ENCODE peak calls at places on chromosomes 13 and 19, in five cellular contexts. One of them, this sample, is unnamed.

GRCh38 chr13:44068737-44069136 is 189.0 kb downstream of the LACC1 start:
- DNase-seq in neural progenitor cell: no peak
- DNase-seq in brain microvascular endothelial cell: peak; percentile 64
- DNase-seq in breast epithelium: no peak
- DNase-seq in mammary epithelial cell: peak; percentile 73
- DNase-seq in this sample: no peak

GRCh38 chr19:51994048-51994644 is 7.5 kb upstream of the ZNF350 start:
- DNase-seq in neural progenitor cell: no peak
- DNase-seq in brain microvascular endothelial cell: no peak
- DNase-seq in breast epithelium: no peak
- DNase-seq in mammary epithelial cell: no peak
- DNase-seq in this sample: no peak

GRCh38 chr13:93183302-93183701 is 43.3 kb upstream of the GPC6 start:
- DNase-seq in neural progenitor cell: no peak
- DNase-seq in brain microvascular endothelial cell: no peak
- DNase-seq in breast epithelium: no peak
- DNase-seq in mammary epithelial cell: no peak
- DNase-seq in this sample: no peak

GRCh38 chr13:41411536-41411935 is 45.8 kb upstream of the RGCC start:
- DNase-seq in neural progenitor cell: peak; percentile 57
- DNase-seq in brain microvascular endothelial cell: peak; percentile 62
- DNase-seq in breast epithelium: no peak
- DNase-seq in mammary epithelial cell: peak; percentile 42
- DNase-seq in this sample: no peak

GRCh38 chr13:101467415-101467814 is 14.9 kb downstream of the ITGBL1 start:
- DNase-seq in neural progenitor cell: no peak
- DNase-seq in brain microvascular endothelial cell: no peak
- DNase-seq in breast epithelium: no peak
- DNase-seq in mammary epithelial cell: no peak
- DNase-seq in this sample: no peak

GRCh38 chr13:44867825-44868224 is 121.4 kb downstream of the NUFIP1 start:
- DNase-seq in neural progenitor cell: no peak
- DNase-seq in brain microvascular endothelial cell: no peak
- DNase-seq in breast epithelium: no peak
- DNase-seq in mammary epithelial cell: no peak
- DNase-seq in this sample: no peak

GRCh38 chr13:51243832-51244231 is 21.6 kb downstream of the FAM124A start:
- DNase-seq in neural progenitor cell: peak; percentile 33
- DNase-seq in brain microvascular endothelial cell: no peak
- DNase-seq in breast epithelium: no peak
- DNase-seq in mammary epithelial cell: no peak
- DNase-seq in this sample: no peak

GRCh38 chr19:1650627-1651009 is 1.8 kb downstream of the TCF3 start:
- DNase-seq in neural progenitor cell: peak; percentile 66
- DNase-seq in brain microvascular endothelial cell: no peak
- DNase-seq in breast epithelium: no peak
- DNase-seq in mammary epithelial cell: no peak
- DNase-seq in this sample: no peak

GRCh38 chr13:71801781-71802180 is 65.2 kb downstream of the DACH1 start:
- DNase-seq in neural progenitor cell: peak; percentile 61
- DNase-seq in brain microvascular endothelial cell: no peak
- DNase-seq in breast epithelium: no peak
- DNase-seq in mammary epithelial cell: no peak
- DNase-seq in this sample: no peak

GRCh38 chr13:43309301-43309700 is 285.9 kb downstream of the DNAJC15 start:
- DNase-seq in neural progenitor cell: no peak
- DNase-seq in brain microvascular endothelial cell: no peak
- DNase-seq in breast epithelium: no peak
- DNase-seq in mammary epithelial cell: no peak
- DNase-seq in this sample: no peak

GRCh38 chr13:52405767-52406494 is at the start of gene THSD1:
- DNase-seq in neural progenitor cell: peak; percentile 62
- DNase-seq in brain microvascular endothelial cell: no peak
- DNase-seq in breast epithelium: no peak
- DNase-seq in mammary epithelial cell: peak; percentile 53
- DNase-seq in this sample: peak; percentile 20

GRCh38 chr19:29521291-29522075 is 4.3 kb upstream of the VSTM2B start:
- DNase-seq in neural progenitor cell: no peak
- DNase-seq in brain microvascular endothelial cell: no peak
- DNase-seq in breast epithelium: no peak
- DNase-seq in mammary epithelial cell: no peak
- DNase-seq in this sample: no peak

GRCh38 chr13:108618233-108618632 is 11.2 kb upstream of the MYO16 start:
- DNase-seq in neural progenitor cell: no peak
- DNase-seq in brain microvascular endothelial cell: no peak
- DNase-seq in breast epithelium: no peak
- DNase-seq in mammary epithelial cell: no peak
- DNase-seq in this sample: no peak

GRCh38 chr19:14375055-14375581 is 6.1 kb upstream of the ADGRE5 start:
- DNase-seq in neural progenitor cell: no peak
- DNase-seq in brain microvascular endothelial cell: no peak
- DNase-seq in breast epithelium: no peak
- DNase-seq in mammary epithelial cell: no peak
- DNase-seq in this sample: peak; percentile 69

GRCh38 chr19:30459859-30460258 is 87.7 kb downstream of the ZNF536 start:
- DNase-seq in neural progenitor cell: no peak
- DNase-seq in brain microvascular endothelial cell: no peak
- DNase-seq in breast epithelium: no peak
- DNase-seq in mammary epithelial cell: no peak
- DNase-seq in this sample: no peak

GRCh38 chr19:48638831-48639381 is 1.7 kb upstream of the DBP start:
- DNase-seq in neural progenitor cell: no peak
- DNase-seq in brain microvascular endothelial cell: no peak
- DNase-seq in breast epithelium: no peak
- DNase-seq in mammary epithelial cell: no peak
- DNase-seq in this sample: no peak

GRCh38 chr13:95781016-95781415 is 104.1 kb downstream of the DNAJC3 start:
- DNase-seq in neural progenitor cell: no peak
- DNase-seq in brain microvascular endothelial cell: no peak
- DNase-seq in breast epithelium: no peak
- DNase-seq in mammary epithelial cell: no peak
- DNase-seq in this sample: no peak

GRCh38 chr13:51764184-51765141 is 39.5 kb downstream of the DHRS12 start:
- DNase-seq in neural progenitor cell: no peak
- DNase-seq in brain microvascular endothelial cell: peak; percentile 78
- DNase-seq in breast epithelium: no peak
- DNase-seq in mammary epithelial cell: no peak
- DNase-seq in this sample: peak; percentile 73

GRCh38 chr19:39124136-39124764 is 1.3 kb upstream of the PAK4 start:
- DNase-seq in neural progenitor cell: no peak
- DNase-seq in brain microvascular endothelial cell: no peak
- DNase-seq in breast epithelium: no peak
- DNase-seq in mammary epithelial cell: no peak
- DNase-seq in this sample: no peak

GRCh38 chr19:39125554-39126311 is at the start of gene PAK4:
- DNase-seq in neural progenitor cell: peak; percentile 99
- DNase-seq in brain microvascular endothelial cell: peak; percentile 96
- DNase-seq in breast epithelium: peak; percentile 98
- DNase-seq in mammary epithelial cell: peak; percentile 97
- DNase-seq in this sample: peak; percentile 96

GRCh38 chr19:39126312-39126561 is 651 bp downstream of the PAK4 start:
- DNase-seq in neural progenitor cell: no peak
- DNase-seq in brain microvascular endothelial cell: no peak
- DNase-seq in breast epithelium: no peak
- DNase-seq in mammary epithelial cell: no peak
- DNase-seq in this sample: no peak

GRCh38 chr19:39126593-39127187 is 1.1 kb downstream of the PAK4 start:
- DNase-seq in neural progenitor cell: peak; percentile 63
- DNase-seq in brain microvascular endothelial cell: no peak
- DNase-seq in breast epithelium: no peak
- DNase-seq in mammary epithelial cell: peak; percentile 43
- DNase-seq in this sample: no peak

DNA sequence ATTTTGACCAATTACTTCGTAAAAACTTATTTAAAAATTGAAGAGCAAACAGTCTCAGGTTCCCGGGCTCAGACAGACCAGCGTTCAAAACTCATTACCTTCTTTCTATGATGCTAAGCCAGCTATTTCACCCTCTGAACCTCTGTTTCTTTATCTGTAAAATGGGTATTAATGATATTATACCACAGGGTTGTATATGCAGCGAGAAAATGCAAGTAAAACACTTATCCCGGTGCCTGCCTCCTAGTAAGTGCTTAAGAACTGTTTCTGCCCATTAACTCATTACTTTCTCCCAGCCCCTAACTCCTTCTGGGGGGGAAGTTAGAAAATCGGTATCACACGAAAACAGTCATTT is 410 bp upstream of the PAK4 start:
- DNase-seq in neural progenitor cell: no peak
- DNase-seq in brain microvascular endothelial cell: no peak
- DNase-seq in breast epithelium: no peak
- DNase-seq in mammary epithelial cell: no peak
- DNase-seq in this sample: no peak
- H3K4me3 ChIP-seq in neural progenitor cell: peak overlapping the region; percentile 90
- H3K4me3 ChIP-seq in brain microvascular endothelial cell: peak overlapping the region; percentile 82
- H3K4me3 ChIP-seq in breast epithelium: peak overlapping the region; percentile 91
- H3K4me3 ChIP-seq in mammary epithelial cell: peak overlapping the region; percentile 41
- H3K4me3 ChIP-seq in this sample: peak overlapping the region; percentile 86

GRCh38 chr19:47316513-47316912 is 6.9 kb downstream of the C5AR1 start:
- DNase-seq in neural progenitor cell: no peak
- DNase-seq in brain microvascular endothelial cell: no peak
- DNase-seq in breast epithelium: no peak
- DNase-seq in mammary epithelial cell: no peak
- DNase-seq in this sample: no peak

GRCh38 chr19:47310819-47311218 is 1.2 kb downstream of the C5AR1 start:
- DNase-seq in neural progenitor cell: no peak
- DNase-seq in brain microvascular endothelial cell: no peak
- DNase-seq in breast epithelium: no peak
- DNase-seq in mammary epithelial cell: no peak
- DNase-seq in this sample: no peak

GRCh38 chr19:47313754-47314133 is 4.1 kb downstream of the C5AR1 start:
- DNase-seq in neural progenitor cell: no peak
- DNase-seq in brain microvascular endothelial cell: no peak
- DNase-seq in breast epithelium: no peak
- DNase-seq in mammary epithelial cell: no peak
- DNase-seq in this sample: no peak

GRCh38 chr19:47312366-47313006 is 2.8 kb downstream of the C5AR1 start:
- DNase-seq in neural progenitor cell: no peak
- DNase-seq in brain microvascular endothelial cell: no peak
- DNase-seq in breast epithelium: no peak
- DNase-seq in mammary epithelial cell: no peak
- DNase-seq in this sample: no peak

DNA sequence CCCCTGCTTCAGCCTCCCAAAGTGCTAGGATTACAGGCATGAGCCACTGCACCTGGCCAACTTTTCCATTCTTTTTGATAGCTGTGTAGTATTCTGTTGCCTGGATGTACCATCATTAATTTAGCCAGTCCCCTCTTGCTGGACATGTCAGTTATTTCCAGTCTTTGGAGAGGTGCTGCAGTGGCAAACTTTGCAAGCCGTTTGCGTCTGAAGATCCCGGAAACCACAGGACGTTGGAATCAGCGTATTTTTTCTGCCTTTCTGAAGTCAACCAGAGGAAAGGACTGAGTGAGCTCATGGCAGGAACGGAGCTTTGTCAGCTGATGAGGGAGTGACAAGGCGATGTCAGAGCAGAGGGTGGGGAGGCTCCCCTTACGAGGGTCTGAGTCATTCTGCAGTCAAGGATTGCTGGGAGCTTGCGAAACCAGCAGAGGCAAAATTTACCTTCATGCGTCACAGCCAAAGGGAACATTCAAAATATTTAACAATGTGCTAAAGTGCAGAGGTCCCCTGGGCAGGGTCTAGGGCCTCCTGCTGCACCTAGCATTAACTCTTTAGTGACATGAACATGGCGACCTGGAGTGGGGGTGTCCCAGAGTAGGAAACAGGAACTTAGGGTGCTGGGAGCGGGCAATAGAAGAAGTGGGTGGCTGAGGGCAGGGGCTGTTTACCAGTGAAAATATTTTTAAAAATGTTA is 5.6 kb downstream of the C5AR1 start:
- DNase-seq in neural progenitor cell: no peak
- DNase-seq in brain microvascular endothelial cell: peak; percentile 96
- DNase-seq in breast epithelium: no peak
- DNase-seq in mammary epithelial cell: peak; percentile 92
- DNase-seq in this sample: no peak
- TF ChIP-seq CTCF in neural progenitor cell: no peak
- TF ChIP-seq CTCF in brain microvascular endothelial cell: no peak
- TF ChIP-seq CTCF in breast epithelium: no peak
- TF ChIP-seq CTCF in mammary epithelial cell: no peak
- TF ChIP-seq CTCF in this sample: no peak

GRCh38 chr19:5646703-5647102 is 23.8 kb downstream of the SAFB start:
- DNase-seq in neural progenitor cell: no peak
- DNase-seq in brain microvascular endothelial cell: no peak
- DNase-seq in breast epithelium: no peak
- DNase-seq in mammary epithelial cell: no peak
- DNase-seq in this sample: no peak

GRCh38 chr19:5651361-5651760 is 28.5 kb downstream of the SAFB start:
- DNase-seq in neural progenitor cell: no peak
- DNase-seq in brain microvascular endothelial cell: no peak
- DNase-seq in breast epithelium: no peak
- DNase-seq in mammary epithelial cell: no peak
- DNase-seq in this sample: no peak

GRCh38 chr19:5645409-5645808 is 22.5 kb downstream of the SAFB start:
- DNase-seq in neural progenitor cell: no peak
- DNase-seq in brain microvascular endothelial cell: no peak
- DNase-seq in breast epithelium: no peak
- DNase-seq in mammary epithelial cell: no peak
- DNase-seq in this sample: no peak

GRCh38 chr19:5652261-5652660 is 28.1 kb downstream of the MICOS13 start:
- DNase-seq in neural progenitor cell: no peak
- DNase-seq in brain microvascular endothelial cell: no peak
- DNase-seq in breast epithelium: no peak
- DNase-seq in mammary epithelial cell: no peak
- DNase-seq in this sample: no peak

DNA sequence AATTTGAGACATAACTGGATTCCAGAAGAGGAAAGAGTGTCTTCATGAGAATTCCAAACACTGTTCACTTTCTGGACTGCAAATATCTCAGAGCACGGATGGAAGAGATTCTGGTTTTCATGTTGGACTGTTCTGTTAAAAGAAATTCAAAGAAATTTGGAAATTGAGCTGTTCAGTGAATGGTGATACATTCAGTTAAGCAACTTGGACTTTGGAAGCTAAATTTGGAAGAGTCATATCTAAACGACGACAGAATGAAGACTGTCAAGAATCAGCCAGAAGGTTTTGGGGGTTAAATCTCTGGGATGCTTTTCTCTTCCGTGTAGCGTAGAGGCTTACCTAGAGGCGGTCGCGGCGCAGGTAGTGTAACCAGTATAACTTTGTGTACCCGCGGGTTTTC is 25.6 kb downstream of the SAFB start:
- DNase-seq in neural progenitor cell: no peak
- DNase-seq in brain microvascular endothelial cell: no peak
- DNase-seq in breast epithelium: no peak
- DNase-seq in mammary epithelial cell: no peak
- DNase-seq in this sample: no peak
- H3K36me3 ChIP-seq in neural progenitor cell: peaks cover 18% of the 10 kb centered on the region
- H3K36me3 ChIP-seq in brain microvascular endothelial cell: peaks cover 83% of the 10 kb centered on the region
- H3K36me3 ChIP-seq in breast epithelium: no peaks in the 10 kb centered on the region
- H3K36me3 ChIP-seq in mammary epithelial cell: peaks cover 56% of the 10 kb centered on the region
- H3K36me3 ChIP-seq in this sample: peaks cover 54% of the 10 kb centered on the region

GRCh38 chr19:39506598-39506943 is 7.8 kb downstream of the DLL3 start:
- DNase-seq in neural progenitor cell: no peak
- DNase-seq in brain microvascular endothelial cell: no peak
- DNase-seq in breast epithelium: no peak
- DNase-seq in mammary epithelial cell: no peak
- DNase-seq in this sample: no peak
- H3K4me3 ChIP-seq in neural progenitor cell: peak overlapping the region; percentile 53
- H3K4me3 ChIP-seq in brain microvascular endothelial cell: peak overlapping the region; percentile 59
- H3K4me3 ChIP-seq in breast epithelium: peak overlapping the region; percentile 52
- H3K4me3 ChIP-seq in mammary epithelial cell: no peak overlapping the region
- H3K4me3 ChIP-seq in this sample: no peak overlapping the region

This sample was measured in GM06990.